ENCODE peak calls at places on chromosomes 6 and 20, in ten cellular contexts. H, S, M, E, Y, P, J, Q, N and L are unnamed samples.

GRCh38 chr20:45592574-45593189 is 13.6 kb upstream of the WFDC8 start:
- DNase-seq in H (no peak), S (peak; percentile 11), M (no peak), E (no peak), Y (no peak), P (peak; percentile 5), J (peak; percentile 66), Q (no peak), N (peak; percentile 1), L (no peak)

GRCh38 chr6:147906361-147906760 is 397.9 kb downstream of the SAMD5 start:
- DNase-seq in H (no peak), S (no peak), M (no peak), E (no peak), Y (no peak), P (no peak), J (no peak), Q (no peak), N (no peak), L (no peak)

GRCh38 chr6:55395836-55396235 is 68.6 kb downstream of the GFRAL start:
- DNase-seq in H (no peak), S (no peak), M (no peak), E (no peak), Y (no peak), P (no peak), J (no peak), Q (no peak), N (no peak), L (no peak)

GRCh38 chr6:143361536-143362191 is 88.8 kb downstream of the ADAT2 start:
- DNase-seq in H (no peak), S (no peak), M (no peak), E (no peak), Y (peak; percentile 64), P (no peak), J (no peak), Q (no peak), N (no peak), L (no peak)

GRCh38 chr6:132936641-132937040 is 122.3 kb downstream of the RPS12 start:
- DNase-seq in H (no peak), S (no peak), M (no peak), E (no peak), Y (no peak), P (no peak), J (no peak), Q (no peak), N (no peak), L (no peak)

GRCh38 chr6:134983823-134984222 is 33.9 kb upstream of the ALDH8A1 start:
- DNase-seq in H (no peak), S (no peak), M (no peak), E (peak; percentile 62), Y (no peak), P (no peak), J (no peak), Q (no peak), N (no peak), L (no peak)

GRCh38 chr6:87393026-87393622 is 14.6 kb upstream of the CFAP206 start:
- DNase-seq in H (no peak), S (peak; percentile 50), M (peak; percentile 11), E (no peak), Y (peak; percentile 30), P (peak; percentile 8), J (peak; percentile 66), Q (no peak), N (peak; percentile 63), L (no peak)

GRCh38 chr6:129105793-129106192 is 222.9 kb downstream of the LAMA2 start:
- DNase-seq in H (no peak), S (no peak), M (no peak), E (no peak), Y (no peak), P (no peak), J (no peak), Q (no peak), N (no peak), L (no peak)

GRCh38 chr6:108669673-108670072 is 109.0 kb downstream of the FOXO3 start:
- DNase-seq in H (no peak), S (no peak), M (no peak), E (no peak), Y (no peak), P (no peak), J (no peak), Q (no peak), N (no peak), L (no peak)